ENCODE peak calls at places on chromosomes 5 and 9, in four cellular contexts. One of them, this sample, is unnamed.

GRCh38 chr5:39520232-39520572 is 95.4 kb upstream of the DAB2 start:
- DNase-seq in IMR-90: peak; percentile 95
- DNase-seq in A549: no peak
- DNase-seq in K562: no peak
- DNase-seq in this sample: no peak

GRCh38 chr5:26847041-26847736 is 191.2 kb downstream of the CDH9 start:
- DNase-seq in IMR-90: no peak
- DNase-seq in A549: peak; percentile 15
- DNase-seq in K562: no peak
- DNase-seq in this sample: no peak

GRCh38 chr5:171630047-171630669 is 155.5 kb upstream of the SMIM23 start:
- DNase-seq in IMR-90: peak; percentile 52
- DNase-seq in A549: peak; percentile 88
- DNase-seq in K562: peak; percentile 58
- DNase-seq in this sample: no peak

GRCh38 chr9:112035166-112035816 is 138.7 kb downstream of the UGCG start:
- DNase-seq in IMR-90: no peak
- DNase-seq in A549: no peak
- DNase-seq in K562: peak; percentile 35
- DNase-seq in this sample: no peak

GRCh38 chr5:10018211-10018610 is 231.5 kb downstream of the ATPSCKMT start:
- DNase-seq in IMR-90: peak; percentile 33
- DNase-seq in A549: no peak
- DNase-seq in K562: no peak
- DNase-seq in this sample: no peak

GRCh38 chr5:178117911-178118310 is 4.6 kb downstream of the N4BP3 start:
- DNase-seq in IMR-90: no peak
- DNase-seq in A549: no peak
- DNase-seq in K562: no peak
- DNase-seq in this sample: no peak

GRCh38 chr5:151141535-151141934 is 16.0 kb downstream of the ANXA6 start:
- DNase-seq in IMR-90: peak; percentile 25
- DNase-seq in A549: no peak
- DNase-seq in K562: no peak
- DNase-seq in this sample: no peak

GRCh38 chr5:14250094-14250777 is 107.1 kb downstream of the TRIO start:
- DNase-seq in IMR-90: peak; percentile 86
- DNase-seq in A549: no peak
- DNase-seq in K562: peak; percentile 66
- DNase-seq in this sample: no peak

GRCh38 chr5:141611289-141611688 is 7.5 kb downstream of the DIAPH1 start:
- DNase-seq in IMR-90: no peak
- DNase-seq in A549: no peak
- DNase-seq in K562: no peak
- DNase-seq in this sample: no peak

GRCh38 chr5:18305288-18305899 is 671.1 kb downstream of the TAF11L14 start:
- DNase-seq in IMR-90: peak; percentile 39
- DNase-seq in A549: peak; percentile 49
- DNase-seq in K562: peak; percentile 11
- DNase-seq in this sample: no peak

GRCh38 chr5:21807953-21808352 is 1045.2 kb downstream of the CDH12 start:
- DNase-seq in IMR-90: peak; percentile 19
- DNase-seq in A549: no peak
- DNase-seq in K562: no peak
- DNase-seq in this sample: no peak

GRCh38 chr9:115691686-115692085 is 461.9 kb upstream of the PAPPA start:
- DNase-seq in IMR-90: peak; percentile 90
- DNase-seq in A549: no peak
- DNase-seq in K562: no peak
- DNase-seq in this sample: no peak

GRCh38 chr5:146340260-146341081 is 1.8 kb downstream of the POU4F3 start:
- DNase-seq in IMR-90: peak; percentile 60
- DNase-seq in A549: no peak
- DNase-seq in K562: peak; percentile 74
- DNase-seq in this sample: no peak

GRCh38 chr5:58927174-58927573 is 344.3 kb downstream of the RAB3C start:
- DNase-seq in IMR-90: no peak
- DNase-seq in A549: no peak
- DNase-seq in K562: no peak
- DNase-seq in this sample: no peak

GRCh38 chr5:15105799-15106393 is 234.3 kb upstream of the ANKH start:
- DNase-seq in IMR-90: peak; percentile 54
- DNase-seq in A549: peak; percentile 46
- DNase-seq in K562: peak; percentile 54
- DNase-seq in this sample: no peak

GRCh38 chr9:132514821-132515220 is 67.6 kb upstream of the BARHL1 start:
- DNase-seq in IMR-90: no peak
- DNase-seq in A549: no peak
- DNase-seq in K562: no peak
- DNase-seq in this sample: no peak

GRCh38 chr9:132384376-132384775 is 22.3 kb downstream of the TTF1 start:
- DNase-seq in IMR-90: no peak
- DNase-seq in A549: no peak
- DNase-seq in K562: no peak
- DNase-seq in this sample: peak; percentile 61

GRCh38 chr9:82722051-82722450 is 340.9 kb downstream of the RASEF start:
- DNase-seq in IMR-90: no peak
- DNase-seq in A549: no peak
- DNase-seq in K562: no peak
- DNase-seq in this sample: no peak

GRCh38 chr5:117732264-117732663 is 1157.6 kb upstream of the SEMA6A start:
- DNase-seq in IMR-90: no peak
- DNase-seq in A549: no peak
- DNase-seq in K562: no peak
- DNase-seq in this sample: no peak

GRCh38 chr9:114033397-114034103 is 44.5 kb downstream of the AMBP start:
- DNase-seq in IMR-90: no peak
- DNase-seq in A549: no peak
- DNase-seq in K562: peak; percentile 27
- DNase-seq in this sample: no peak

GRCh38 chr9:121398374-121398773 is 28.3 kb upstream of the STOM start:
- DNase-seq in IMR-90: peak; percentile 100
- DNase-seq in A549: no peak
- DNase-seq in K562: no peak
- DNase-seq in this sample: no peak

GRCh38 chr5:90518666-90519065 is 10.7 kb downstream of the LYSMD3 start:
- DNase-seq in IMR-90: peak; percentile 15
- DNase-seq in A549: no peak
- DNase-seq in K562: no peak
- DNase-seq in this sample: no peak

GRCh38 chr5:160555836-160556660 is 134.4 kb downstream of the PTTG1 start:
- DNase-seq in IMR-90: no peak
- DNase-seq in A549: no peak
- DNase-seq in K562: no peak
- DNase-seq in this sample: no peak

GRCh38 chr5:112649882-112650281 is 87.8 kb upstream of the APC start:
- DNase-seq in IMR-90: no peak
- DNase-seq in A549: no peak
- DNase-seq in K562: no peak
- DNase-seq in this sample: no peak

GRCh38 chr5:153618857-153619256 is 128.4 kb downstream of the GRIA1 start:
- DNase-seq in IMR-90: peak; percentile 62
- DNase-seq in A549: no peak
- DNase-seq in K562: no peak
- DNase-seq in this sample: no peak

GRCh38 chr9:105063665-105064247 is 135.8 kb upstream of the ABCA1 start:
- DNase-seq in IMR-90: peak; percentile 95
- DNase-seq in A549: no peak
- DNase-seq in K562: no peak
- DNase-seq in this sample: no peak

GRCh38 chr9:21657966-21658667 is 144.3 kb upstream of the MTAP start:
- DNase-seq in IMR-90: peak; percentile 34
- DNase-seq in A549: no peak
- DNase-seq in K562: no peak
- DNase-seq in this sample: no peak

GRCh38 chr5:176152191-176152932 is 85.9 kb upstream of the SIMC1 start:
- DNase-seq in IMR-90: peak; percentile 48
- DNase-seq in A549: no peak
- DNase-seq in K562: peak; percentile 26
- DNase-seq in this sample: no peak

GRCh38 chr5:133384120-133384855 is 228.1 kb downstream of the FSTL4 start:
- DNase-seq in IMR-90: no peak
- DNase-seq in A549: no peak
- DNase-seq in K562: no peak
- DNase-seq in this sample: no peak

GRCh38 chr5:84729326-84729725 is 344.6 kb upstream of the EDIL3 start:
- DNase-seq in IMR-90: peak; percentile 29
- DNase-seq in A549: no peak
- DNase-seq in K562: no peak
- DNase-seq in this sample: no peak
- TF ChIP-seq ELK1 in IMR-90: no peak
- TF ChIP-seq ELK1 in A549: no peak
- TF ChIP-seq ELK1 in K562: no peak
- TF ChIP-seq ELK1 in this sample: no peak

DNA sequence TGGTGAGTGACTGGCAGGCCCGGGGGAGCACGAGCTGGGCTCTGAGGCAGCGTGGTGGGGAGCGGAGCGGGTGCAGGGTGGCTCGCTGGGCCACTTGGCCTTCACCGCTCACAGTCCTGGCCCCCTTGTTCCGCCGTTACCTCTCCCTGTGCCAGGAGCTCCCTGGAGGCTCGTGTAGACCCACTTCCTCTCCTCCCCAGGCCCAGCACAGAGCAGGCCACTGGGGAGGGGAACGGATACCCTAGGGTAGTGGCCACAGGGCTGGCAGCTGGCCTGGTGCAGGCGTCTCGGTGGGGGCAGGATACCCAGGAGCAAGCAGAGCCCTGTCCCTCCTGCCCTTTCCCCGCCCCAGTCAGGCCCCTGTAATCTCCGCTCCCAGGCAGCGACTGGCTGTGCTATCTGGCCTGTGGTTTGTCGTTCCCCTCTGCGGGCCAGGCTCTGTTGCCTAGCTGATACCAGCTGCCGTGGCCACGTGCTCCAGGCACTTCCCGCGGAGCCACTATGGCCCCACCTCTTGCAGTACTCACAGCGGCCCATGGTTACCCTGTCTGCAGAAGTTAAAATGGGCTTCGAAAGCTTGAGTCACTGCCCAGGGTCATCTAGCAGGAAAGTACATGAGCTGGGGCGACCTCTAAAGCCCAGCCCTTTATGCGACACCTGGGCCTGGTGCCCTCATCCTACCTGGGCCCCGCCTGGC is 11.6 kb upstream of the DOLPP1 start:
- DNase-seq in IMR-90: no peak
- DNase-seq in A549: no peak
- DNase-seq in K562: peak; percentile 98
- DNase-seq in this sample: no peak
- TF ChIP-seq SMC3 in IMR-90: no peak
- TF ChIP-seq SMC3 in A549: no peak
- TF ChIP-seq SMC3 in K562: peak; percentile 6
- TF ChIP-seq SMC3 in this sample: no peak

GRCh38 chr5:126527892-126528291 is 67.1 kb downstream of the ALDH7A1 start:
- DNase-seq in IMR-90: peak; percentile 98
- DNase-seq in A549: no peak
- DNase-seq in K562: no peak
- DNase-seq in this sample: no peak
- TF ChIP-seq ELK1 in IMR-90: no peak
- TF ChIP-seq ELK1 in A549: no peak
- TF ChIP-seq ELK1 in K562: no peak
- TF ChIP-seq ELK1 in this sample: no peak

DNA sequence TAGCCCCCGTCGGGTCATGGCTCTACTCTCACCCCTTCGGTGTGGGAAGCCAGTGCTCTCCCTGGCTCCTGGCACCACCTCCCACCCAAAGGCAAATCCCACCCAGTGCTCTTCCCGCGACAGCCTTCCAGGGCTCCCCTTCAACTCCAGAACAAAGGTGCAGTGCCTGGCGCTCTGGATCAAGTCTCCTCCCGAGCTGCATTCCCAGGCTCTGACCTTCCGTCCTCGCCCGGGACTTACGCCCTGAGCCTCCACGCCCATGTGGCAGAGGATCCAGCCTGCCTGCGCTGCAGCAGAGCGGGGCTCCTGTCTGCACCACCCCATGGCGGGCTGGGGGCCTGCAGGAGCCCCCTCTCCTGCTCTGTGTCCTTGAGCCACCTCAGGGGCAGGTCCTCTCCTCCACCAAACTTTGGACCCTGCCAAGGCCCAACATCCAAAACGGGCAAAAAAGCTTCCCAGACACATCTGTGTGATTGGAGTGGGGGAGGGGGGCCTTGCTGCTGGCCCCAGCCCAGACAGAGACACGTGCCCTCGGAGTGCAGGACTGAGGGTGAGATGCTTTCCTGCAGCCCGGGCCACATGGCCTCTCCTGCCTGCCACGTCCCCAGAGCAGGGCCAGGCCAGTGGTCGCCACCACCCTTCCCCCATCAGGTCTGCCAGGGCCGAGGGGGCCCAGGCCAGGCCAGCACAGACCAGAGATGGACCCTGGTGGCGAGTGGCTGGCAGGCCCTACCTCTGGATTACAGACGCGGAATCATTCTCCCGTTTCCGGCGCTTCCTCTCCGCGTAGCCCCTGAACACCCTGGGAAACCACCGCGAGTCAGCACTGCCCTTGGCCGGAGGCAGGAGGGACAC is 4.4 kb downstream of the NSMF start:
- DNase-seq in IMR-90: no peak
- DNase-seq in A549: no peak
- DNase-seq in K562: no peak
- DNase-seq in this sample: no peak
- TF ChIP-seq SMC3 in IMR-90: no peak
- TF ChIP-seq SMC3 in A549: no peak
- TF ChIP-seq SMC3 in K562: no peak
- TF ChIP-seq SMC3 in this sample: no peak